ENCODE peak calls at places on chromosome 18, in ten cellular contexts. One of them, this sample, is unnamed. For H3K9me3, the result is how much of the 10 kb centered on the place peaks cover.

GRCh38 chr18:11548367-11548766 is 61.0 kb upstream of the SLC35G4 start:
- DNase-seq in Peyer's patch: no peak
- DNase-seq in effector memory CD4-positive, alpha-beta T cell: no peak
- DNase-seq in breast epithelium: no peak
- DNase-seq in CD8-positive, alpha-beta T cell: no peak
- DNase-seq in aorta: no peak
- DNase-seq in IMR-90: no peak
- DNase-seq in colonic mucosa: no peak
- DNase-seq in heart right ventricle: no peak
- DNase-seq in PC-3: no peak
- DNase-seq in this sample: no peak

GRCh38 chr18:28109781-28110460 is 67.0 kb downstream of the CDH2 start:
- DNase-seq in Peyer's patch: no peak
- DNase-seq in effector memory CD4-positive, alpha-beta T cell: no peak
- DNase-seq in breast epithelium: no peak
- DNase-seq in CD8-positive, alpha-beta T cell: no peak
- DNase-seq in aorta: no peak
- DNase-seq in IMR-90: no peak
- DNase-seq in colonic mucosa: no peak
- DNase-seq in heart right ventricle: no peak
- DNase-seq in PC-3: no peak
- DNase-seq in this sample: no peak

GRCh38 chr18:57220485-57220884 is 73.6 kb downstream of the BOD1L2 start:
- DNase-seq in Peyer's patch: no peak
- DNase-seq in effector memory CD4-positive, alpha-beta T cell: no peak
- DNase-seq in breast epithelium: no peak
- DNase-seq in CD8-positive, alpha-beta T cell: no peak
- DNase-seq in aorta: no peak
- DNase-seq in IMR-90: no peak
- DNase-seq in colonic mucosa: no peak
- DNase-seq in heart right ventricle: no peak
- DNase-seq in PC-3: no peak
- DNase-seq in this sample: no peak

GRCh38 chr18:51447351-51447896 is 249.9 kb upstream of the MEX3C start:
- DNase-seq in Peyer's patch: no peak
- DNase-seq in effector memory CD4-positive, alpha-beta T cell: no peak
- DNase-seq in breast epithelium: no peak
- DNase-seq in CD8-positive, alpha-beta T cell: no peak
- DNase-seq in aorta: no peak
- DNase-seq in IMR-90: no peak
- DNase-seq in colonic mucosa: no peak
- DNase-seq in heart right ventricle: peak
- DNase-seq in PC-3: no peak
- DNase-seq in this sample: no peak

GRCh38 chr18:62802523-62802922 is 87.2 kb downstream of the PHLPP1 start:
- DNase-seq in Peyer's patch: no peak
- DNase-seq in effector memory CD4-positive, alpha-beta T cell: no peak
- DNase-seq in breast epithelium: no peak
- DNase-seq in CD8-positive, alpha-beta T cell: no peak
- DNase-seq in aorta: no peak
- DNase-seq in IMR-90: no peak
- DNase-seq in colonic mucosa: no peak
- DNase-seq in heart right ventricle: no peak
- DNase-seq in PC-3: no peak
- DNase-seq in this sample: no peak

GRCh38 chr18:58175122-58175687 is 131.2 kb downstream of the NEDD4L start:
- DNase-seq in Peyer's patch: no peak
- DNase-seq in effector memory CD4-positive, alpha-beta T cell: no peak
- DNase-seq in breast epithelium: no peak
- DNase-seq in CD8-positive, alpha-beta T cell: no peak
- DNase-seq in aorta: no peak
- DNase-seq in IMR-90: no peak
- DNase-seq in colonic mucosa: no peak
- DNase-seq in heart right ventricle: no peak
- DNase-seq in PC-3: no peak
- DNase-seq in this sample: no peak

GRCh38 chr18:34838669-34839068 is 128.6 kb downstream of the DTNA start:
- DNase-seq in Peyer's patch: no peak
- DNase-seq in effector memory CD4-positive, alpha-beta T cell: no peak
- DNase-seq in breast epithelium: no peak
- DNase-seq in CD8-positive, alpha-beta T cell: no peak
- DNase-seq in aorta: no peak
- DNase-seq in IMR-90: no peak
- DNase-seq in colonic mucosa: no peak
- DNase-seq in heart right ventricle: peak
- DNase-seq in PC-3: no peak
- DNase-seq in this sample: no peak

GRCh38 chr18:32470136-32470712 is 458 bp downstream of the GAREM1 start:
- DNase-seq in Peyer's patch: no peak
- DNase-seq in effector memory CD4-positive, alpha-beta T cell: no peak
- DNase-seq in breast epithelium: peak
- DNase-seq in CD8-positive, alpha-beta T cell: no peak
- DNase-seq in aorta: peak
- DNase-seq in IMR-90: peak
- DNase-seq in colonic mucosa: peak
- DNase-seq in heart right ventricle: peak
- DNase-seq in PC-3: no peak
- DNase-seq in this sample: no peak

GRCh38 chr18:22346342-22346967 is 71.3 kb downstream of the CTAGE1 start:
- DNase-seq in Peyer's patch: no peak
- DNase-seq in effector memory CD4-positive, alpha-beta T cell: peak
- DNase-seq in breast epithelium: no peak
- DNase-seq in CD8-positive, alpha-beta T cell: peak
- DNase-seq in aorta: peak
- DNase-seq in IMR-90: peak
- DNase-seq in colonic mucosa: peak
- DNase-seq in heart right ventricle: peak
- DNase-seq in PC-3: peak
- DNase-seq in this sample: no peak

GRCh38 chr18:25351773-25352628 is at the start of gene ZNF521:
- DNase-seq in Peyer's patch: peak
- DNase-seq in effector memory CD4-positive, alpha-beta T cell: peak
- DNase-seq in breast epithelium: peak
- DNase-seq in CD8-positive, alpha-beta T cell: peak
- DNase-seq in aorta: peak
- DNase-seq in IMR-90: peak
- DNase-seq in colonic mucosa: peak
- DNase-seq in heart right ventricle: peak
- DNase-seq in PC-3: peak
- DNase-seq in this sample: peak

DNA sequence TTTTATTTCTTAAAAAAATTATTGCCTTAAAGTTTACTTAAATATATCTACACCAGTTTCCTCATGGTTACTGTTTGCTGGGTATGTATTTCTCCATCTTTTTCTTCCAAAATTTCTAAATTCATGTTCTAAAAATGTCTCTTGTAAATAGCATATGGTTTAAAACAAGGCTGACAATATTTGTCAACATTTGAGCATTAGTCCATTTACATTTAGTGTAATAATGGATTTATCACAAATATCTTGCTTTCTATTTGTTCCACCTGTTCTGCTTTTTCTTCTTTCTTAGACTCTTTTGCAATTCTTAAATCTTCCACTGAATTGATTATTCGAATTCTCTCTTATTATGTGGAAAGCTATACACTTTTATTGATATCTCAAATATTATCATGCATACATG is 87.7 kb upstream of the SMAD7 start:
- DNase-seq in Peyer's patch: no peak
- DNase-seq in effector memory CD4-positive, alpha-beta T cell: no peak
- DNase-seq in breast epithelium: no peak
- DNase-seq in CD8-positive, alpha-beta T cell: no peak
- DNase-seq in aorta: no peak
- DNase-seq in IMR-90: no peak
- DNase-seq in colonic mucosa: no peak
- DNase-seq in heart right ventricle: no peak
- DNase-seq in PC-3: no peak
- DNase-seq in this sample: no peak
- H3K9me3 ChIP-seq in Peyer's patch: under half
- H3K9me3 ChIP-seq in effector memory CD4-positive, alpha-beta T cell: under half
- H3K9me3 ChIP-seq in breast epithelium: under half
- H3K9me3 ChIP-seq in CD8-positive, alpha-beta T cell: under half
- H3K9me3 ChIP-seq in aorta: under half
- H3K9me3 ChIP-seq in IMR-90: under half
- H3K9me3 ChIP-seq in colonic mucosa: under half
- H3K9me3 ChIP-seq in heart right ventricle: under half
- H3K9me3 ChIP-seq in PC-3: under half
- H3K9me3 ChIP-seq in this sample: under half

GRCh38 chr18:59266459-59266858 is 6.8 kb downstream of the RAX start:
- DNase-seq in Peyer's patch: no peak
- DNase-seq in effector memory CD4-positive, alpha-beta T cell: no peak
- DNase-seq in breast epithelium: no peak
- DNase-seq in CD8-positive, alpha-beta T cell: no peak
- DNase-seq in aorta: no peak
- DNase-seq in IMR-90: no peak
- DNase-seq in colonic mucosa: no peak
- DNase-seq in heart right ventricle: no peak
- DNase-seq in PC-3: no peak
- DNase-seq in this sample: no peak
- H3K9me3 ChIP-seq in Peyer's patch: under half
- H3K9me3 ChIP-seq in effector memory CD4-positive, alpha-beta T cell: under half
- H3K9me3 ChIP-seq in breast epithelium: under half
- H3K9me3 ChIP-seq in CD8-positive, alpha-beta T cell: under half
- H3K9me3 ChIP-seq in aorta: under half
- H3K9me3 ChIP-seq in IMR-90: under half
- H3K9me3 ChIP-seq in colonic mucosa: under half
- H3K9me3 ChIP-seq in heart right ventricle: under half
- H3K9me3 ChIP-seq in PC-3: under half
- H3K9me3 ChIP-seq in this sample: under half

DNA sequence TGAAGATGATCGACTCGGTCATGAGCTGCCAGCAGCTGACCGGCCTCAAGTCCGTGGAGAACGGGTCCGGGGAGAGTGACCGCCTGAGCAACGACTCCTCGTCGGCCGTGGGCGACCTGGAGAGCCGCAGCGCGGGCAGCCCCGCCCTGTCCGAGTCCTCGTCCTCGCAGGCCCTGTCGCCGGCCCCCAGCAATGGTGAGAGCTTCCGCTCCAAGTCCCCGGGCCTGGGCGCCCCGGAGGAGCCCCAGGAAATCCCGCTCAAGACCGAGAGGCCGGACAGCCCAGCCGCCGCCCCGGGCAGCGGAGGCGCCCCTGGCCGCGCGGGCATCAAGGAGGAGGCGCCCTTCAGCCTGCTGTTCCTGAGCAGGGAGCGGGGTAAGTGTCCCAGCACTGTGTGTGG is 14.9 kb downstream of the SALL3 start:
- DNase-seq in Peyer's patch: no peak
- DNase-seq in effector memory CD4-positive, alpha-beta T cell: no peak
- DNase-seq in breast epithelium: no peak
- DNase-seq in CD8-positive, alpha-beta T cell: no peak
- DNase-seq in aorta: no peak
- DNase-seq in IMR-90: no peak
- DNase-seq in colonic mucosa: no peak
- DNase-seq in heart right ventricle: no peak
- DNase-seq in PC-3: no peak
- DNase-seq in this sample: no peak
- H3K9me3 ChIP-seq in Peyer's patch: under half
- H3K9me3 ChIP-seq in effector memory CD4-positive, alpha-beta T cell: under half
- H3K9me3 ChIP-seq in breast epithelium: under half
- H3K9me3 ChIP-seq in CD8-positive, alpha-beta T cell: under half
- H3K9me3 ChIP-seq in aorta: under half
- H3K9me3 ChIP-seq in IMR-90: under half
- H3K9me3 ChIP-seq in colonic mucosa: under half
- H3K9me3 ChIP-seq in heart right ventricle: under half
- H3K9me3 ChIP-seq in PC-3: under half
- H3K9me3 ChIP-seq in this sample: under half

GRCh38 chr18:71398530-71398929 is 1109.7 kb downstream of the SOCS6 start:
- DNase-seq in Peyer's patch: no peak
- DNase-seq in effector memory CD4-positive, alpha-beta T cell: no peak
- DNase-seq in breast epithelium: no peak
- DNase-seq in CD8-positive, alpha-beta T cell: no peak
- DNase-seq in aorta: no peak
- DNase-seq in IMR-90: no peak
- DNase-seq in colonic mucosa: no peak
- DNase-seq in heart right ventricle: no peak
- DNase-seq in PC-3: peak
- DNase-seq in this sample: no peak
- H3K9me3 ChIP-seq in Peyer's patch: under half
- H3K9me3 ChIP-seq in effector memory CD4-positive, alpha-beta T cell: under half
- H3K9me3 ChIP-seq in breast epithelium: under half
- H3K9me3 ChIP-seq in CD8-positive, alpha-beta T cell: under half
- H3K9me3 ChIP-seq in aorta: under half
- H3K9me3 ChIP-seq in IMR-90: under half
- H3K9me3 ChIP-seq in colonic mucosa: under half
- H3K9me3 ChIP-seq in heart right ventricle: under half
- H3K9me3 ChIP-seq in PC-3: under half
- H3K9me3 ChIP-seq in this sample: under half

GRCh38 chr18:78789850-78790249 is 189.8 kb upstream of the SALL3 start:
- DNase-seq in Peyer's patch: no peak
- DNase-seq in effector memory CD4-positive, alpha-beta T cell: no peak
- DNase-seq in breast epithelium: no peak
- DNase-seq in CD8-positive, alpha-beta T cell: no peak
- DNase-seq in aorta: peak
- DNase-seq in IMR-90: no peak
- DNase-seq in colonic mucosa: no peak
- DNase-seq in heart right ventricle: no peak
- DNase-seq in PC-3: no peak
- DNase-seq in this sample: no peak

GRCh38 chr18:78787751-78788150 is 191.9 kb upstream of the SALL3 start:
- DNase-seq in Peyer's patch: no peak
- DNase-seq in effector memory CD4-positive, alpha-beta T cell: no peak
- DNase-seq in breast epithelium: no peak
- DNase-seq in CD8-positive, alpha-beta T cell: no peak
- DNase-seq in aorta: peak
- DNase-seq in IMR-90: no peak
- DNase-seq in colonic mucosa: no peak
- DNase-seq in heart right ventricle: no peak
- DNase-seq in PC-3: no peak
- DNase-seq in this sample: no peak

GRCh38 chr18:78786776-78787175 is 192.8 kb upstream of the SALL3 start:
- DNase-seq in Peyer's patch: no peak
- DNase-seq in effector memory CD4-positive, alpha-beta T cell: no peak
- DNase-seq in breast epithelium: no peak
- DNase-seq in CD8-positive, alpha-beta T cell: no peak
- DNase-seq in aorta: peak
- DNase-seq in IMR-90: no peak
- DNase-seq in colonic mucosa: no peak
- DNase-seq in heart right ventricle: no peak
- DNase-seq in PC-3: no peak
- DNase-seq in this sample: no peak

GRCh38 chr18:78790511-78790910 is 189.1 kb upstream of the SALL3 start:
- DNase-seq in Peyer's patch: no peak
- DNase-seq in effector memory CD4-positive, alpha-beta T cell: no peak
- DNase-seq in breast epithelium: no peak
- DNase-seq in CD8-positive, alpha-beta T cell: no peak
- DNase-seq in aorta: peak
- DNase-seq in IMR-90: no peak
- DNase-seq in colonic mucosa: no peak
- DNase-seq in heart right ventricle: no peak
- DNase-seq in PC-3: no peak
- DNase-seq in this sample: no peak

DNA sequence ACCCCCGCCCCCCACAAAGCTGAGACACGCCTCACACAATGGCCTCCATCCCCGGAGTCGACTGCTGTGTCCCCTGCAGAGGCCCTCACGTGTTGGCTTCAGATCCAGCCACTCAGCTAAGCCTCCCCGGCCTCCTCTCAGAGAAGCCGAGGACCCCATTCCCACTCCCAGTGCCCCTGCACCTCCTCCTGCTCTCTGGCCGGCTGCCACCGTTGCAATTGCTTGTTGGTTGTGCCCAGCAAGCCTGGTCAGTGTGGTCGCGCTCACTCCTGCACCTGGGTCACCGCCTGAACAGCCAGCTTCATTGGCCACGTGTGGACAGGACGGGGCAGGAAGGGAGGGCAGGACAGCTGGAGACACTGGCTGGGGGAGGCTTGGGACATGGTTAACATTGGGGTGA is 191.5 kb upstream of the SALL3 start:
- DNase-seq in Peyer's patch: no peak
- DNase-seq in effector memory CD4-positive, alpha-beta T cell: no peak
- DNase-seq in breast epithelium: no peak
- DNase-seq in CD8-positive, alpha-beta T cell: no peak
- DNase-seq in aorta: peak
- DNase-seq in IMR-90: no peak
- DNase-seq in colonic mucosa: no peak
- DNase-seq in heart right ventricle: no peak
- DNase-seq in PC-3: no peak
- DNase-seq in this sample: no peak
- H3K9me3 ChIP-seq in Peyer's patch: under half
- H3K9me3 ChIP-seq in effector memory CD4-positive, alpha-beta T cell: under half
- H3K9me3 ChIP-seq in breast epithelium: under half
- H3K9me3 ChIP-seq in CD8-positive, alpha-beta T cell: under half
- H3K9me3 ChIP-seq in aorta: under half
- H3K9me3 ChIP-seq in IMR-90: under half
- H3K9me3 ChIP-seq in colonic mucosa: under half
- H3K9me3 ChIP-seq in heart right ventricle: under half
- H3K9me3 ChIP-seq in PC-3: under half
- H3K9me3 ChIP-seq in this sample: under half